ENCODE peak calls at places on chromosomes 5 and 9, in five cellular contexts. P, V, J, G and R are unnamed samples.

GRCh38 chr9:116175616-116176015 is 22.0 kb downstream of the PAPPA start:
- DNase-seq in V (peak; percentile 47), G (peak; percentile 70), J (no peak), P (no peak), R (no peak)

GRCh38 chr5:178305801-178306200 is 73.2 kb upstream of the PHYKPL start:
- DNase-seq in J (no peak), P (no peak), V (no peak), G (no peak), R (no peak)

GRCh38 chr9:110191616-110192015 is 16.3 kb downstream of the C9orf152 start:
- DNase-seq in P (no peak), V (no peak), J (no peak), G (no peak), R (no peak)

GRCh38 chr5:86999951-87000350 is 267.7 kb upstream of the RASA1 start:
- DNase-seq in P (no peak), J (no peak), V (no peak), G (no peak), R (no peak)

GRCh38 chr5:73625314-73625904 is 587 bp upstream of the ARHGEF28 start:
- DNase-seq in G (no peak), V (peak; percentile 10), P (no peak), J (peak; percentile 15), R (no peak)

GRCh38 chr9:103625161-103625804 is 468.8 kb upstream of the SMC2 start:
- DNase-seq in P (no peak), J (no peak), V (no peak), G (no peak), R (no peak)

GRCh38 chr5:169636477-169637084 is 494 bp upstream of the DOCK2 start:
- DNase-seq in J (no peak), V (no peak), P (peak; percentile 38), G (no peak), R (no peak)

GRCh38 chr5:78879541-78879940 is 105.6 kb downstream of the ARSB start:
- DNase-seq in G (no peak), V (no peak), P (no peak), J (no peak), R (no peak)

GRCh38 chr5:95901676-95902646 is 59.7 kb downstream of the ELL2 start:
- DNase-seq in G (peak; percentile 69), V (peak; percentile 89), P (no peak), J (peak; percentile 1), R (no peak)

GRCh38 chr5:33011803-33012202 is 300.7 kb downstream of the NPR3 start:
- DNase-seq in P (no peak), G (no peak), J (no peak), V (no peak), R (no peak)

GRCh38 chr9:88535226-88535931 is 401 bp downstream of the NXNL2 start:
- DNase-seq in J (no peak), G (peak; percentile 24), V (no peak), P (peak; percentile 81), R (no peak)

GRCh38 chr5:1552469-1553255 is 28.9 kb upstream of the LPCAT1 start:
- DNase-seq in V (no peak), G (no peak), P (no peak), J (no peak), R (peak; percentile 18)

GRCh38 chr9:7549261-7549660 is 250.3 kb downstream of the DMAC1 start:
- DNase-seq in J (no peak), G (peak; percentile 53), P (peak; percentile 78), V (no peak), R (no peak)

GRCh38 chr9:113186241-113186755 is 34.8 kb downstream of the FKBP15 start:
- DNase-seq in P (no peak), G (no peak), J (no peak), V (no peak), R (no peak)

GRCh38 chr9:3992924-3993323 is 306.9 kb downstream of the GLIS3 start:
- DNase-seq in P (no peak), G (peak; percentile 43), V (peak; percentile 68), J (no peak), R (no peak)

GRCh38 chr5:68320094-68320986 is 104.8 kb downstream of the PIK3R1 start:
- DNase-seq in G (peak; percentile 50), J (no peak), P (no peak), V (no peak), R (no peak)

GRCh38 chr5:54663876-54664275 is 146.3 kb downstream of the SNX18 start:
- DNase-seq in J (no peak), G (peak; percentile 77), P (no peak), V (peak; percentile 96), R (no peak)

GRCh38 chr5:90557391-90557790 is 1.2 kb upstream of the ADGRV1 start:
- DNase-seq in J (no peak), G (peak; percentile 4), P (no peak), V (no peak), R (peak; percentile 4)

GRCh38 chr9:104993291-104993963 is 65.5 kb upstream of the ABCA1 start:
- DNase-seq in G (peak; percentile 96), P (peak; percentile 93), J (peak; percentile 93), V (peak; percentile 86), R (peak; percentile 87)

GRCh38 chr5:127930311-127930710 is 153.3 kb upstream of the SLC12A2 start:
- DNase-seq in P (no peak), J (no peak), G (no peak), V (peak; percentile 56), R (no peak)

GRCh38 chr5:142095651-142096330 is 12.8 kb upstream of the NDFIP1 start:
- DNase-seq in J (no peak), G (no peak), P (no peak), V (no peak), R (no peak)

GRCh38 chr5:144202072-144202471 is 31.4 kb downstream of the KCTD16 start:
- DNase-seq in P (no peak), V (no peak), G (peak; percentile 18), J (no peak), R (no peak)

GRCh38 chr9:94773655-94774054 is 47.2 kb downstream of the AOPEP start:
- DNase-seq in J (no peak), V (no peak), G (no peak), P (no peak), R (no peak)

GRCh38 chr9:34654317-34655083 is 2.5 kb downstream of the IL11RA start:
- DNase-seq in P (no peak), G (no peak), V (peak; percentile 57), J (no peak), R (no peak)

GRCh38 chr5:137496919-137497318 is 2.2 kb downstream of the SPOCK1 start:
- DNase-seq in J (no peak), G (no peak), V (no peak), P (no peak), R (no peak)

GRCh38 chr5:137497396-137498290 is 1.5 kb downstream of the SPOCK1 start:
- DNase-seq in V (no peak), P (peak; percentile 39), J (no peak), G (no peak), R (no peak)

GRCh38 chr5:137498301-137498735 is 808 bp downstream of the SPOCK1 start:
- DNase-seq in J (no peak), P (peak; percentile 60), G (no peak), V (no peak), R (peak; percentile 12)

GRCh38 chr5:137500616-137501225 is 1.6 kb upstream of the SPOCK1 start:
- DNase-seq in V (no peak), P (no peak), G (no peak), J (no peak), R (no peak)

DNA sequence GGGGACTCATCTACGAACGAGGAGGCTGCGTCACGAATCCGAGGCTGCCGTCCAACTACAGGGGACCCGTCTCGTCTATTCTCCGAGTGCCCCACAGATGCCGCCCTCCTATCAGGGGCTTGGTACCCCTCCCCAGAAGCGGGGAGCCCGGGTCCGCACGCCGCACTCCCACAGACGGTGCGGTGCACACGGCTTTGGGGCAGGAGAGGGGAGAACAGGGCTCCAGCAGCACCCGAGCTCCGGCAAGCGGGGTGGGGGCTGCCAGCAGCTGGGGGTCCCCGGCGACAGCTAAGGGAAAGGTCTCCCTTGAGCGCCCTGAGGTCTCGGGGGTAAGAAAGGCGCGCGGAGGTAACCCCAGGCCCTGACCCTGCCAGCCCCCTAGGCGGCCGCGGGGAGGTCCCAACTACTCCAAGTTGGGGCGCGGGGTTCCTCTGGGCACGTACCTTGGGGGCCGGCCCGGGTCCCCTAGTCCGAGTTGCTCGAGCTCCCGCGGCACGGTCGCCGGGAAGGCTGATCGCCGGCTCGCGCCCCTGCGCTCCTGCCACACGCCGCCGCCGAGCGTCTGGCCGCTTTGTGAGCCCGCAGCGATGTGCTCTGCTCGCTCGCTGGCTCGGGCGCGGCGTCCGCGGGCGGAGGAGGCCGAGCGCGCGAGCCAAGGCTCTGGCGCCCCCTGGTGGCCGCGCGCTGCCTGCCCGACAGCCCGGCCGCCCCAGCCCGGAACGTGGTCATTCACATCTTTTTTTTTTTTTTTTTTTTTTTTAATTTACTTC is at the start of gene SPOCK1:
- DNase-seq in V (peak; percentile 63), G (peak; percentile 59), J (peak; percentile 27), P (peak; percentile 76), R (peak; percentile 88)
- H3K9me3 ChIP-seq in V (no peaks in the 10 kb centered on the region), G (no peaks in the 10 kb centered on the region), J (no peaks in the 10 kb centered on the region), P (no peaks in the 10 kb centered on the region), R (no peaks in the 10 kb centered on the region)

DNA sequence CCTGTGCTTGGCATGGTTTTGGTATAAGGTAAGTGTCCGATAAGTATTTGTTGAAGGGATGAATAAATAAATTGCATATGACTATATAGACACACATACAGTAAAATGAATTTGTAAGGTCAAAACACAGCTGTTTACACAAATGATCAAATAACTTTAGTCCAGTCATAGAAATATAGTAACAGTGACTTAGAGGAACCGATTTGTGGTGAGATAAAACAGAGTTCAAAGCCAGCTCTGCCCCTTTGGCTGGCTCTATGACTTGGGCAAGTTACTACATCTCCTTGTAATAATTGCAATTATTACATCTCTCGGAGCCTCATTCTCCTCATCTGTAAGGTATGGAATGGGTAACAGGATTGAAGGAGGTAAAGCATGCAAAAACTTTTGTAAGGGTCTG is 384.0 kb downstream of the PLK2 start:
- DNase-seq in V (no peak), J (no peak), P (no peak), G (no peak), R (no peak)
- H2BK15ac ChIP-seq in V (no peak overlapping the region), J (no peak overlapping the region), P (no peak overlapping the region), G (no peak overlapping the region), R (no peak overlapping the region)

GRCh38 chr5:98769256-98770157 is 4.0 kb upstream of the RGMB start:
- DNase-seq in J (no peak), G (peak; percentile 80), V (peak; percentile 92), P (peak; percentile 63), R (peak; percentile 79)
- H4K8ac ChIP-seq in J (peak overlapping the region; percentile 88), G (peak overlapping the region; percentile 82), V (peak overlapping the region; percentile 98), P (no peak overlapping the region), R (no peak overlapping the region)

GRCh38 chr5:137022725-137023124 is 476.4 kb downstream of the SPOCK1 start:
- DNase-seq in V (no peak), G (no peak), J (no peak), P (no peak), R (no peak)
- H3K9me3 ChIP-seq in V (no peaks in the 10 kb centered on the region), G (no peaks in the 10 kb centered on the region), J (no peaks in the 10 kb centered on the region), P (no peaks in the 10 kb centered on the region), R (no peaks in the 10 kb centered on the region)